ENCODE peak calls at places on chromosomes 5 and 9, in nine cellular contexts. W, U, Q, N, D, I, J, Z and C are unnamed samples.

GRCh38 chr9:14910178-14910805 is at the start of gene FREM1:
- DNase-seq in Q (no peak), W (no peak), N (peak), Z (peak), U (no peak), I (peak), J (peak), D (peak), C (peak)

GRCh38 chr5:95113489-95113888 is 171.4 kb downstream of the MCTP1 start:
- DNase-seq in Z (no peak), W (no peak), N (no peak), I (peak), J (no peak), Q (no peak), D (no peak), U (no peak), C (no peak)

GRCh38 chr9:136995370-136995769 is 998 bp downstream of the CLIC3 start:
- DNase-seq in D (no peak), W (no peak), I (no peak), N (no peak), J (no peak), Z (no peak), U (no peak), Q (no peak), C (no peak)

GRCh38 chr5:107320851-107321250 is 349.9 kb downstream of the EFNA5 start:
- DNase-seq in W (no peak), I (no peak), Z (no peak), Q (no peak), N (no peak), J (no peak), U (no peak), D (no peak), C (no peak)

GRCh38 chr9:27125030-27125429 is 16.0 kb downstream of the TEK start:
- DNase-seq in Z (no peak), U (no peak), Q (no peak), I (peak), N (no peak), J (no peak), D (peak), W (no peak), C (peak)

GRCh38 chr9:80557256-80557655 is 985.5 kb downstream of the TLE4 start:
- DNase-seq in I (no peak), Q (no peak), U (no peak), N (no peak), J (no peak), W (no peak), D (no peak), Z (no peak), C (no peak)

GRCh38 chr5:95712347-95712958 is 18.7 kb upstream of the RHOBTB3 start:
- DNase-seq in J (no peak), N (no peak), Z (no peak), U (no peak), Q (no peak), W (no peak), D (no peak), I (peak), C (no peak)

GRCh38 chr5:140261403-140262171 is 41.3 kb downstream of the PFDN1 start:
- DNase-seq in D (peak), N (no peak), I (peak), W (no peak), J (no peak), Z (peak), U (no peak), Q (no peak), C (peak)

GRCh38 chr5:154970759-154971158 is 29.9 kb downstream of the MRPL22 start:
- DNase-seq in Z (no peak), D (no peak), N (no peak), W (no peak), U (no peak), J (no peak), Q (no peak), I (peak), C (no peak)

GRCh38 chr9:5586391-5586802 is 42.5 kb upstream of the RIC1 start:
- DNase-seq in W (peak), I (no peak), N (no peak), J (no peak), U (no peak), Z (no peak), D (no peak), Q (no peak), C (no peak)

GRCh38 chr9:97412628-97413382 is 909 bp downstream of the TDRD7 start:
- DNase-seq in D (no peak), Q (no peak), U (no peak), N (no peak), Z (no peak), I (no peak), J (no peak), W (peak), C (no peak)

GRCh38 chr9:134642385-134643181 is 980 bp downstream of the COL5A1 start:
- DNase-seq in W (peak), N (peak), J (peak), U (no peak), I (peak), D (peak), Z (peak), Q (no peak), C (peak)

GRCh38 chr5:142674438-142675210 is 11.3 kb downstream of the FGF1 start:
- DNase-seq in D (no peak), Z (no peak), N (peak), U (no peak), J (no peak), I (no peak), Q (no peak), W (no peak), C (no peak)

GRCh38 chr9:34634551-34634945 is 3.0 kb downstream of the SIGMAR1 start:
- DNase-seq in Q (no peak), U (no peak), D (no peak), W (no peak), N (no peak), Z (no peak), J (no peak), I (no peak), C (no peak)
- TF ChIP-seq CTCF in Q (no peak), U (no peak), D (no peak), W (no peak), N (no peak), Z (no peak), J (no peak), I (no peak), C (no peak)

GRCh38 chr5:116445311-116445710 is 129.3 kb downstream of the SEMA6A start:
- DNase-seq in J (no peak), W (no peak), U (no peak), N (no peak), Q (no peak), D (no peak), I (no peak), Z (no peak), C (no peak)

GRCh38 chr5:116451905-116452450 is 122.6 kb downstream of the SEMA6A start:
- DNase-seq in Q (no peak), W (no peak), J (no peak), N (no peak), I (no peak), D (no peak), Z (no peak), U (no peak), C (no peak)

GRCh38 chr5:116448869-116449453 is 125.7 kb downstream of the SEMA6A start:
- DNase-seq in N (no peak), I (no peak), U (no peak), Z (no peak), D (no peak), Q (no peak), W (no peak), J (no peak), C (no peak)

GRCh38 chr5:116446356-116447005 is 128.1 kb downstream of the SEMA6A start:
- DNase-seq in D (no peak), J (no peak), N (no peak), W (no peak), Q (no peak), U (no peak), Z (peak), I (no peak), C (no peak)

GRCh38 chr5:116448450-116448849 is 126.2 kb downstream of the SEMA6A start:
- DNase-seq in Z (no peak), I (no peak), N (no peak), Q (no peak), U (no peak), W (no peak), D (no peak), J (no peak), C (no peak)
- TF ChIP-seq CTCF in Z (no peak), I (no peak), N (no peak), Q (no peak), U (no peak), W (no peak), D (no peak), J (no peak), C (no peak)

DNA sequence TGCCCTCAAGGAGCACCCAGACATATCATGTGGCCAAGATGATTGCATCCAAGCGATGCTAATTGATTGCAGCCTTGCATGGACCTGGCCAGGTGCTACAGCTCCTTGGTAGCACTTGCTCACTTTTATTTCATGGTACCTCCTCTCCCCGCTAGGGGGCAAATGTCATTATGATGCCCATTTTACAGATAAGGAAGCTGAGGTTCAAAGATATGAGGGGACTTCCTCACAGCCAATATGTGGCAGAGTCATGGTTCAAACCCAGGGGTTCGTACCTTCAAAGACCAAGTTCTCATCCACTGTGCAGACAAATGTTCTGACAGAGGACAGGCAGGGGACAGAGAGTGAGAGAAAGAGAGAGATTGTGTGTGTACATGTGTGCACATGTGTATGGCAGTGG is 21.9 kb upstream of the KCNMB1 start:
- DNase-seq in I (no peak), N (no peak), J (no peak), Z (no peak), W (peak), U (no peak), Q (no peak), D (no peak), C (no peak)
- TF ChIP-seq CTCF in I (no peak), N (no peak), J (no peak), Z (no peak), W (peak), U (no peak), Q (no peak), D (no peak), C (no peak)

DNA sequence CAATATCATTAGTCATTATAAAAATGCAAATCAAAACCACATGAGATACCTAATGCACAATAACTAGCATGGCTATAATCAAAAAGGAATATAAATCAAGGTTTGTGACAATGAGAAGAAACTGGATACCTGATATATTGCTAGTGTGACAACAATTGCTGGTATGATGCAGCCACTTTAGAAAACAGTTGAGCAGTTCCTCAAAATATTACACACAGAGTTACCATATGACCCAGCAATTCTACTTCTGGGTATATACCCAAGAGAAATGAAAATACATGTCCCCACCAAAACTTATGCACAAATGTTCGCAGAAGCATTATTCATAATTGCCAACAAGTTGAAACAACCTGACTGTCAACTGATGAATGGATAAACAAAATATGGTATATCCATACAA is 339.7 kb upstream of the POU5F2 start:
- DNase-seq in I (no peak), J (no peak), W (no peak), Z (no peak), D (no peak), Q (no peak), N (no peak), U (no peak), C (no peak)
- TF ChIP-seq CTCF in I (no peak), J (no peak), W (no peak), Z (no peak), D (no peak), Q (no peak), N (no peak), U (no peak), C (no peak)

GRCh38 chr9:1002678-1003077 is 26.2 kb downstream of the DMRT3 start:
- DNase-seq in Z (no peak), W (no peak), D (no peak), J (no peak), I (no peak), U (no peak), N (no peak), Q (no peak), C (no peak)
- TF ChIP-seq CTCF in Z (no peak), W (no peak), D (no peak), J (no peak), I (no peak), U (no peak), N (no peak), Q (no peak), C (no peak)

DNA sequence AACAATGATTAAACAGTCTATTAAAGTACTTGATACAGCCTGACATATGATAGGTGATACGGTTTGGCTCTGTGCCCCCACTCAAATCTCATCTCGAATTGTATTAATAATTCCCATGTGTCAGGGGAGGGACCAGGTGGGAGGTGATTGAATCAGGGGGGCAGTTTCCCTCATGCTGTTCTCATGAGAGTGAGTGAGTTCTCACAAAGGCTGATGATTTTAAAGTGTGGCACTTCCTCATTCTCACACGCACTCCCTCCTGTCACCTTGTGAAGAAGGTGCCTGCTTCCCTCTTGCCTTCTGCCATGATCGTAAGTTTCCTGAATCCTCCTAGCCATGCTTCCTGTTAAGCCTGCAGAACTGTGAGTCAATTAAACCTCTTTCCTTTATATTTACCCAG is 40.1 kb upstream of the TARS1 start:
- DNase-seq in Q (no peak), U (no peak), J (peak), W (no peak), N (no peak), D (no peak), Z (no peak), I (no peak), C (no peak)
- TF ChIP-seq CTCF in Q (no peak), U (no peak), J (no peak), W (no peak), N (no peak), D (no peak), Z (no peak), I (no peak), C (no peak)

DNA sequence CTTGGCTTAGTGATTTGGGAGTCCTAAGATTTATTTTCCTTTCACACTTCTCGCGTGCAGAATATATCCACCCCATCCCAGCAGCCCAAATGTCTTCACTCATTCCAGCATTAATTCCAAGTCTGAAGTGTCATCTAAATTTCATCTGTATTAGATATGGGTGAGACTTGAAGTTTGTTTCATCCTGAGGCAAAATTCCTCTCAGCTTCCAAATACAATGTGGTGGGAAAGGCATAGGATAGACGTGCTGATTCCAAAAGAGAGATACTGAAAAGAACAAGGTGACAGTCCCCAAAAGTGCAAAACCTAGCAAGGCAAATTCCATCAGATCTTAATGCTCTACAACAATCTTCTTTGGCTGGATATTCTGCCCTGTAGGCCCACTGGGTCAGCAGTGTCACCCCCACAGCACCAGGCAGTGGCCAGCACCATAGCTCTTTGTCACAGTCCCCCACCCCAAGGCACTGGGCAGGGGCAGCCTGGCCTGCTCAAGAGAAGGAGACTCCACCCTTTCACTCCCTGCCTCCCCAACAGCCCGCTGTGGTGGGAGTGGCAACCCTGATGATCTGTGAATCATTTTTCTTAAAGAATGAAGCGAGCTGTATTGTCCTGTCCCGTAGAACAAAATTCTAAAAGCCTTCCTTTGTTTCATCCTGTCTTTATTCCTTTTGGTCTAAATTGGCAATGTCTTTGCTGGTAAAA is 2.7 kb upstream of the ADAM19 start:
- DNase-seq in D (no peak), J (no peak), I (no peak), Q (no peak), W (no peak), N (no peak), Z (no peak), U (no peak), C (no peak)
- TF ChIP-seq CTCF in D (no peak), J (no peak), I (no peak), Q (no peak), W (no peak), N (no peak), Z (no peak), U (no peak), C (no peak)

GRCh38 chr5:56339732-56340131 is 106.6 kb upstream of the ANKRD55 start:
- DNase-seq in Q (no peak), I (no peak), D (no peak), U (no peak), N (no peak), J (no peak), Z (no peak), W (no peak), C (no peak)
- TF ChIP-seq CTCF in Q (no peak), I (no peak), D (no peak), U (no peak), N (no peak), J (no peak), Z (no peak), W (no peak), C (no peak)